ENCODE peak calls at places on chromosome 4, in ten cellular contexts. One of them, this sample, is unnamed.

GRCh38 chr4:10088135-10089010 is 28.2 kb downstream of the WDR1 start:
- DNase-seq in IMR-90: no peak
- DNase-seq in transverse colon: no peak
- DNase-seq in OCI-LY7: no peak
- DNase-seq in stomach: no peak
- DNase-seq in A549: no peak
- DNase-seq in tibial artery: no peak
- DNase-seq in ovary: peak; percentile 13
- DNase-seq in neural progenitor cell: no peak
- DNase-seq in psoas muscle: peak; percentile 42
- DNase-seq in this sample: no peak

GRCh38 chr4:105630670-105631655 is 77.5 kb downstream of the INTS12 start:
- DNase-seq in IMR-90: no peak
- DNase-seq in transverse colon: no peak
- DNase-seq in OCI-LY7: no peak
- DNase-seq in stomach: no peak
- DNase-seq in A549: no peak
- DNase-seq in tibial artery: no peak
- DNase-seq in ovary: no peak
- DNase-seq in neural progenitor cell: no peak
- DNase-seq in psoas muscle: no peak
- DNase-seq in this sample: no peak

GRCh38 chr4:154490589-154491340 is 834 bp downstream of the DCHS2 start:
- DNase-seq in IMR-90: no peak
- DNase-seq in transverse colon: peak; percentile 9
- DNase-seq in OCI-LY7: no peak
- DNase-seq in stomach: no peak
- DNase-seq in A549: no peak
- DNase-seq in tibial artery: no peak
- DNase-seq in ovary: peak; percentile 25
- DNase-seq in neural progenitor cell: peak; percentile 57
- DNase-seq in psoas muscle: peak; percentile 53
- DNase-seq in this sample: no peak

GRCh38 chr4:142846105-142846728 is at the start of gene INPP4B:
- DNase-seq in IMR-90: peak; percentile 65
- DNase-seq in transverse colon: peak; percentile 41
- DNase-seq in OCI-LY7: no peak
- DNase-seq in stomach: peak; percentile 34
- DNase-seq in A549: peak; percentile 35
- DNase-seq in tibial artery: peak; percentile 24
- DNase-seq in ovary: peak; percentile 35
- DNase-seq in neural progenitor cell: peak; percentile 72
- DNase-seq in psoas muscle: peak; percentile 80
- DNase-seq in this sample: peak; percentile 79

GRCh38 chr4:16772366-16772850 is 126.0 kb downstream of the LDB2 start:
- DNase-seq in IMR-90: peak; percentile 63
- DNase-seq in transverse colon: no peak
- DNase-seq in OCI-LY7: no peak
- DNase-seq in stomach: no peak
- DNase-seq in A549: no peak
- DNase-seq in tibial artery: no peak
- DNase-seq in ovary: no peak
- DNase-seq in neural progenitor cell: no peak
- DNase-seq in psoas muscle: no peak
- DNase-seq in this sample: no peak

GRCh38 chr4:34733185-34733916 is 1511.0 kb downstream of the ARAP2 start:
- DNase-seq in IMR-90: no peak
- DNase-seq in transverse colon: no peak
- DNase-seq in OCI-LY7: no peak
- DNase-seq in stomach: no peak
- DNase-seq in A549: peak; percentile 81
- DNase-seq in tibial artery: no peak
- DNase-seq in ovary: no peak
- DNase-seq in neural progenitor cell: no peak
- DNase-seq in psoas muscle: peak; percentile 61
- DNase-seq in this sample: no peak

GRCh38 chr4:20264688-20265087 is 13.0 kb downstream of the SLIT2 start:
- DNase-seq in IMR-90: no peak
- DNase-seq in transverse colon: no peak
- DNase-seq in OCI-LY7: no peak
- DNase-seq in stomach: no peak
- DNase-seq in A549: no peak
- DNase-seq in tibial artery: no peak
- DNase-seq in ovary: no peak
- DNase-seq in neural progenitor cell: no peak
- DNase-seq in psoas muscle: no peak
- DNase-seq in this sample: no peak

GRCh38 chr4:7701866-7702649 is 237.6 kb downstream of the AFAP1 start:
- DNase-seq in IMR-90: no peak
- DNase-seq in transverse colon: no peak
- DNase-seq in OCI-LY7: no peak
- DNase-seq in stomach: no peak
- DNase-seq in A549: no peak
- DNase-seq in tibial artery: no peak
- DNase-seq in ovary: no peak
- DNase-seq in neural progenitor cell: no peak
- DNase-seq in psoas muscle: no peak
- DNase-seq in this sample: no peak

GRCh38 chr4:82593416-82593815 is 31.6 kb upstream of the TMEM150C start:
- DNase-seq in IMR-90: no peak
- DNase-seq in transverse colon: no peak
- DNase-seq in OCI-LY7: no peak
- DNase-seq in stomach: no peak
- DNase-seq in A549: no peak
- DNase-seq in tibial artery: no peak
- DNase-seq in ovary: no peak
- DNase-seq in neural progenitor cell: no peak
- DNase-seq in psoas muscle: no peak
- DNase-seq in this sample: no peak

GRCh38 chr4:2416564-2417195 is 1.8 kb downstream of the ZFYVE28 start:
- DNase-seq in IMR-90: no peak
- DNase-seq in transverse colon: peak; percentile 68
- DNase-seq in OCI-LY7: no peak
- DNase-seq in stomach: peak; percentile 45
- DNase-seq in A549: no peak
- DNase-seq in tibial artery: no peak
- DNase-seq in ovary: no peak
- DNase-seq in neural progenitor cell: peak; percentile 76
- DNase-seq in psoas muscle: no peak
- DNase-seq in this sample: no peak

GRCh38 chr4:94827481-94828110 is 69.8 kb downstream of the BMPR1B start:
- DNase-seq in IMR-90: peak; percentile 92
- DNase-seq in transverse colon: no peak
- DNase-seq in OCI-LY7: no peak
- DNase-seq in stomach: no peak
- DNase-seq in A549: peak; percentile 74
- DNase-seq in tibial artery: no peak
- DNase-seq in ovary: no peak
- DNase-seq in neural progenitor cell: no peak
- DNase-seq in psoas muscle: no peak
- DNase-seq in this sample: no peak

GRCh38 chr4:181597766-181598165 is 645.4 kb upstream of the TENM3 start:
- DNase-seq in IMR-90: peak; percentile 64
- DNase-seq in transverse colon: no peak
- DNase-seq in OCI-LY7: no peak
- DNase-seq in stomach: no peak
- DNase-seq in A549: no peak
- DNase-seq in tibial artery: no peak
- DNase-seq in ovary: no peak
- DNase-seq in neural progenitor cell: no peak
- DNase-seq in psoas muscle: no peak
- DNase-seq in this sample: no peak

GRCh38 chr4:90495211-90495610 is 368.0 kb downstream of the CCSER1 start:
- DNase-seq in IMR-90: no peak
- DNase-seq in transverse colon: no peak
- DNase-seq in OCI-LY7: no peak
- DNase-seq in stomach: no peak
- DNase-seq in A549: no peak
- DNase-seq in tibial artery: no peak
- DNase-seq in ovary: no peak
- DNase-seq in neural progenitor cell: no peak
- DNase-seq in psoas muscle: no peak
- DNase-seq in this sample: no peak

GRCh38 chr4:72887152-72887551 is 182.4 kb downstream of the COX18 start:
- DNase-seq in IMR-90: no peak
- DNase-seq in transverse colon: no peak
- DNase-seq in OCI-LY7: no peak
- DNase-seq in stomach: no peak
- DNase-seq in A549: no peak
- DNase-seq in tibial artery: no peak
- DNase-seq in ovary: no peak
- DNase-seq in neural progenitor cell: no peak
- DNase-seq in psoas muscle: no peak
- DNase-seq in this sample: no peak

GRCh38 chr4:72888331-72888730 is 181.2 kb downstream of the COX18 start:
- DNase-seq in IMR-90: no peak
- DNase-seq in transverse colon: no peak
- DNase-seq in OCI-LY7: no peak
- DNase-seq in stomach: no peak
- DNase-seq in A549: no peak
- DNase-seq in tibial artery: no peak
- DNase-seq in ovary: no peak
- DNase-seq in neural progenitor cell: no peak
- DNase-seq in psoas muscle: no peak
- DNase-seq in this sample: no peak

GRCh38 chr4:72886602-72887001 is 182.9 kb downstream of the COX18 start:
- DNase-seq in IMR-90: no peak
- DNase-seq in transverse colon: no peak
- DNase-seq in OCI-LY7: peak; percentile 1
- DNase-seq in stomach: no peak
- DNase-seq in A549: no peak
- DNase-seq in tibial artery: no peak
- DNase-seq in ovary: no peak
- DNase-seq in neural progenitor cell: no peak
- DNase-seq in psoas muscle: no peak
- DNase-seq in this sample: no peak
- TF ChIP-seq CTCF in IMR-90: peak; percentile 39
- TF ChIP-seq CTCF in transverse colon: no peak
- TF ChIP-seq CTCF in OCI-LY7: peak; percentile 73
- TF ChIP-seq CTCF in stomach: no peak
- TF ChIP-seq CTCF in A549: no peak
- TF ChIP-seq CTCF in tibial artery: no peak
- TF ChIP-seq CTCF in ovary: no peak
- TF ChIP-seq CTCF in neural progenitor cell: peak; percentile 55
- TF ChIP-seq CTCF in psoas muscle: no peak
- TF ChIP-seq CTCF in this sample: no peak

GRCh38 chr4:55458611-55459010 is 62.9 kb downstream of the TMEM165 start:
- DNase-seq in IMR-90: peak; percentile 41
- DNase-seq in transverse colon: no peak
- DNase-seq in OCI-LY7: no peak
- DNase-seq in stomach: no peak
- DNase-seq in A549: no peak
- DNase-seq in tibial artery: no peak
- DNase-seq in ovary: no peak
- DNase-seq in neural progenitor cell: no peak
- DNase-seq in psoas muscle: no peak
- DNase-seq in this sample: no peak

DNA sequence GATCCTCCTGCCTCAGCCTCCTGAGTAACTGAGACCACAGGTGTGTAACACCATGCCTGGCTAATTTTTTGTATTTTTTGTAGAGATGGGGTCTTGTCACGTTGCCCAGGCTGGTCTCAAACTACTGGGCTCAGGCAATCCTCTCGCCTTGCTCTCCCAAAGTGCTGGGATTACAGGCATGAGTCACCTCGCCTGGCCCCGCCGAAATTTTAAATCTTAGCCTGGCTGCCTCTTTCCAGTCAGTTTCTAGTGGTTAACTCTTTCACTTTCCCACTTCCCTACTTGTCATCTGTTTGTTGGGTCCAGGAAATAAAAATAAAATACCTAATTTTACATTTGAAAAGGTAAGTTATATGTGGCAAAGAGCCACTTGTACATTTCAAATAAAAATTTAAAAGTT is 62.4 kb downstream of the TMEM165 start:
- DNase-seq in IMR-90: peak; percentile 46
- DNase-seq in transverse colon: no peak
- DNase-seq in OCI-LY7: no peak
- DNase-seq in stomach: no peak
- DNase-seq in A549: no peak
- DNase-seq in tibial artery: no peak
- DNase-seq in ovary: no peak
- DNase-seq in neural progenitor cell: no peak
- DNase-seq in psoas muscle: no peak
- DNase-seq in this sample: no peak
- H3K27ac ChIP-seq in IMR-90: no peak overlapping the region
- H3K27ac ChIP-seq in transverse colon: no peak overlapping the region
- H3K27ac ChIP-seq in OCI-LY7: no peak overlapping the region
- H3K27ac ChIP-seq in stomach: no peak overlapping the region
- H3K27ac ChIP-seq in A549: no peak overlapping the region
- H3K27ac ChIP-seq in tibial artery: no peak overlapping the region
- H3K27ac ChIP-seq in ovary: no peak overlapping the region
- H3K27ac ChIP-seq in neural progenitor cell: no peak overlapping the region
- H3K27ac ChIP-seq in psoas muscle: no peak overlapping the region
- H3K27ac ChIP-seq in this sample: no peak overlapping the region

GRCh38 chr4:183444953-183445543 is 612 bp downstream of the CDKN2AIP start:
- DNase-seq in IMR-90: no peak
- DNase-seq in transverse colon: peak; percentile 52
- DNase-seq in OCI-LY7: peak; percentile 75
- DNase-seq in stomach: peak; percentile 46
- DNase-seq in A549: no peak
- DNase-seq in tibial artery: peak; percentile 27
- DNase-seq in ovary: peak; percentile 46
- DNase-seq in neural progenitor cell: no peak
- DNase-seq in psoas muscle: no peak
- DNase-seq in this sample: peak; percentile 83
- H3K4me3 ChIP-seq in IMR-90: peak overlapping the region; percentile 67
- H3K4me3 ChIP-seq in transverse colon: peak overlapping the region; percentile 82
- H3K4me3 ChIP-seq in OCI-LY7: peak overlapping the region; percentile 98
- H3K4me3 ChIP-seq in stomach: peak overlapping the region; percentile 68
- H3K4me3 ChIP-seq in A549: peak overlapping the region; percentile 91
- H3K4me3 ChIP-seq in tibial artery: peak overlapping the region; percentile 84
- H3K4me3 ChIP-seq in ovary: peak overlapping the region; percentile 93
- H3K4me3 ChIP-seq in neural progenitor cell: peak overlapping the region; percentile 86
- H3K4me3 ChIP-seq in psoas muscle: peak overlapping the region; percentile 98
- H3K4me3 ChIP-seq in this sample: peak overlapping the region; percentile 76

GRCh38 chr4:188971125-188971524 is 831.9 kb downstream of the TRIML1 start:
- DNase-seq in IMR-90: peak; percentile 28
- DNase-seq in transverse colon: no peak
- DNase-seq in OCI-LY7: peak; percentile 4
- DNase-seq in stomach: no peak
- DNase-seq in A549: peak; percentile 16
- DNase-seq in tibial artery: no peak
- DNase-seq in ovary: no peak
- DNase-seq in neural progenitor cell: no peak
- DNase-seq in psoas muscle: no peak
- DNase-seq in this sample: no peak
- TF ChIP-seq CTCF in IMR-90: peak; percentile 53
- TF ChIP-seq CTCF in transverse colon: no peak
- TF ChIP-seq CTCF in OCI-LY7: peak; percentile 53
- TF ChIP-seq CTCF in stomach: no peak
- TF ChIP-seq CTCF in A549: no peak
- TF ChIP-seq CTCF in tibial artery: no peak
- TF ChIP-seq CTCF in ovary: no peak
- TF ChIP-seq CTCF in neural progenitor cell: peak; percentile 12
- TF ChIP-seq CTCF in psoas muscle: no peak
- TF ChIP-seq CTCF in this sample: no peak

GRCh38 chr4:162782096-162782777 is 384.5 kb downstream of the NAF1 start:
- DNase-seq in IMR-90: no peak
- DNase-seq in transverse colon: no peak
- DNase-seq in OCI-LY7: no peak
- DNase-seq in stomach: no peak
- DNase-seq in A549: no peak
- DNase-seq in tibial artery: no peak
- DNase-seq in ovary: no peak
- DNase-seq in neural progenitor cell: no peak
- DNase-seq in psoas muscle: no peak
- DNase-seq in this sample: no peak
- H3K27ac ChIP-seq in IMR-90: no peak overlapping the region
- H3K27ac ChIP-seq in transverse colon: no peak overlapping the region
- H3K27ac ChIP-seq in OCI-LY7: no peak overlapping the region
- H3K27ac ChIP-seq in stomach: no peak overlapping the region
- H3K27ac ChIP-seq in A549: no peak overlapping the region
- H3K27ac ChIP-seq in tibial artery: no peak overlapping the region
- H3K27ac ChIP-seq in ovary: no peak overlapping the region
- H3K27ac ChIP-seq in neural progenitor cell: no peak overlapping the region
- H3K27ac ChIP-seq in psoas muscle: no peak overlapping the region
- H3K27ac ChIP-seq in this sample: no peak overlapping the region

This sample was measured in coronary artery.